ENCODE peak calls at places on chromosomes 3 and 15, in seven cellular contexts. X is caudate nucleus; D is EL; I is stimulated activated CD8-positive, alpha-beta memory T cell treated with anti-CD3 and anti-CD28 coated beads, Interleukin-15, amount 100 ng/mL, for 24 hours; Z is activated CD8-positive, alpha-beta T cell treated with anti-CD3 and anti-CD28 coated beads, Interleukin-2, amount 10 ng/mL, durations not matched to agents 7 days and 5 days; O is NCI-H510A treated with DMSO at 0.1 percent for 48 hours; S is A549. L is an unnamed sample.

GRCh38 chr3:149506540-149506939 is 32.0 kb downstream of the TM4SF4 start:
- DNase-seq in X (no peak), D (peak; percentile 79), I (no peak), Z (no peak), O (no peak), S (no peak), L (no peak)

GRCh38 chr3:177618873-177619771 is 421.8 kb upstream of the TBL1XR1 start:
- DNase-seq in X (no peak), D (peak; percentile 60), I (no peak), Z (no peak), O (no peak), S (no peak), L (no peak)

GRCh38 chr3:26279091-26279490 is 343.5 kb upstream of the LRRC3B start:
- DNase-seq in X (no peak), D (no peak), I (no peak), Z (no peak), O (no peak), S (no peak), L (no peak)

GRCh38 chr3:5022187-5022965 is 43.1 kb downstream of the BHLHE40 start:
- DNase-seq in X (no peak), D (peak; percentile 42), I (no peak), Z (no peak), O (no peak), S (no peak), L (no peak)

GRCh38 chr3:24496529-24497482 is 2.2 kb upstream of the THRB start:
- DNase-seq in X (peak; percentile 16), D (peak; percentile 72), I (no peak), Z (no peak), O (no peak), S (peak; percentile 80), L (no peak)

GRCh38 chr15:50182233-50183013 is 427 bp downstream of the SLC27A2 start:
- DNase-seq in X (no peak), D (peak; percentile 38), I (no peak), Z (peak; percentile 72), O (peak; percentile 60), S (peak; percentile 61), L (peak; percentile 45)

GRCh38 chr3:143973352-143974021 is 1.9 kb downstream of the DIPK2A start:
- DNase-seq in X (no peak), D (peak; percentile 37), I (no peak), Z (no peak), O (peak; percentile 14), S (peak; percentile 23), L (no peak)

GRCh38 chr3:40930131-40930538 is 269.2 kb upstream of the CTNNB1 start:
- DNase-seq in X (no peak), D (no peak), I (no peak), Z (no peak), O (no peak), S (no peak), L (no peak)

GRCh38 chr3:127031046-127031810 is 48.3 kb downstream of the PLXNA1 start:
- DNase-seq in X (no peak), D (no peak), I (no peak), Z (no peak), O (no peak), S (no peak), L (no peak)

GRCh38 chr3:134103470-134103869 is 73.7 kb upstream of the SLCO2A1 start:
- DNase-seq in X (no peak), D (peak; percentile 26), I (no peak), Z (no peak), O (no peak), S (no peak), L (no peak)

GRCh38 chr15:29089731-29090616 is 179.6 kb downstream of the NSMCE3 start:
- DNase-seq in X (no peak), D (no peak), I (no peak), Z (peak; percentile 69), O (no peak), S (no peak), L (peak; percentile 14)

GRCh38 chr3:130490246-130490645 is 26.7 kb upstream of the COL6A6 start:
- DNase-seq in X (no peak), D (peak; percentile 1), I (no peak), Z (no peak), O (no peak), S (no peak), L (no peak)

GRCh38 chr3:153315781-153316180 is 153.8 kb downstream of the RAP2B start:
- DNase-seq in X (no peak), D (peak; percentile 46), I (no peak), Z (no peak), O (no peak), S (no peak), L (no peak)

GRCh38 chr3:143847787-143848631 is at the start of gene SLC9A9:
- DNase-seq in X (peak; percentile 32), D (peak; percentile 56), I (no peak), Z (peak; percentile 48), O (peak; percentile 16), S (no peak), L (peak; percentile 35)

GRCh38 chr15:87144775-87145174 is 1065.1 kb downstream of the AGBL1 start:
- DNase-seq in X (no peak), D (peak; percentile 62), I (no peak), Z (no peak), O (peak; percentile 44), S (no peak), L (no peak)

GRCh38 chr3:149224736-149225594 is 3.3 kb upstream of the CP start:
- DNase-seq in X (no peak), D (peak; percentile 92), I (no peak), Z (peak; percentile 42), O (no peak), S (peak; percentile 86), L (peak; percentile 15)

GRCh38 chr3:98600412-98601095 is 7.1 kb upstream of the CPOX start:
- DNase-seq in X (no peak), D (no peak), I (no peak), Z (no peak), O (no peak), S (no peak), L (no peak)

GRCh38 chr15:77335298-77335697 is 84.6 kb downstream of the PEAK1 start:
- DNase-seq in X (no peak), D (no peak), I (no peak), Z (no peak), O (no peak), S (no peak), L (no peak)

GRCh38 chr15:67061811-67062348 is 3.5 kb upstream of the SMAD3 start:
- DNase-seq in X (no peak), D (no peak), I (no peak), Z (no peak), O (no peak), S (no peak), L (no peak)

GRCh38 chr3:159854500-159855124 is 134.0 kb upstream of the IL12A start:
- DNase-seq in X (no peak), D (peak; percentile 98), I (no peak), Z (no peak), O (no peak), S (peak; percentile 69), L (no peak)

GRCh38 chr3:46471371-46471914 is 6.7 kb upstream of the LTF start:
- DNase-seq in X (no peak), D (no peak), I (no peak), Z (no peak), O (no peak), S (no peak), L (no peak)

GRCh38 chr3:109532257-109533216 is 195.2 kb upstream of the DPPA4 start:
- DNase-seq in X (peak; percentile 5), D (peak; percentile 85), I (no peak), Z (peak; percentile 63), O (peak; percentile 0), S (peak; percentile 81), L (peak; percentile 35)

GRCh38 chr3:172294238-172294806 is 153.9 kb downstream of the GHSR start:
- DNase-seq in X (no peak), D (no peak), I (no peak), Z (no peak), O (no peak), S (no peak), L (no peak)

GRCh38 chr3:138253609-138254008 is 66.5 kb downstream of the ARMC8 start:
- DNase-seq in X (no peak), D (no peak), I (no peak), Z (no peak), O (no peak), S (no peak), L (no peak)

GRCh38 chr3:5239602-5240001 is 52.1 kb downstream of the EDEM1 start:
- DNase-seq in X (no peak), D (no peak), I (no peak), Z (no peak), O (no peak), S (no peak), L (no peak)

GRCh38 chr3:9710174-9710739 is 6.6 kb downstream of the CPNE9 start:
- DNase-seq in X (no peak), D (no peak), I (no peak), Z (no peak), O (no peak), S (no peak), L (no peak)

GRCh38 chr3:157956850-157957249 is 149.4 kb downstream of the SHOX2 start:
- DNase-seq in X (no peak), D (no peak), I (no peak), Z (no peak), O (no peak), S (peak; percentile 7), L (no peak)

L was measured in activated naive CD4-positive, alpha-beta T cell treated with Interleukin-2 at 50 U/mL for 16 hours.